ENCODE peak calls at places on chromosome 14, in ten cellular contexts. M is GM13976, H is cardiac fibroblast, V is Calu3, P is suprapubic skin, F is AG09319, Y is AG10803, G is activated B cell treated with CpG ODN at 0.5 μM for 24 hours, D is tibial artery, A is heart right ventricle. S is an unnamed sample.
A peak's percentile ranks its signal among the peaks of the same experiment; 100 is the strongest.

GRCh38 chr14:100589071-100589759 is 2.0 kb upstream of the BEGAIN start:
- DNase-seq in G (peak; percentile 6), H (no peak), D (no peak), F (no peak), P (peak; percentile 47), Y (no peak), A (no peak), V (no peak), M (no peak), S (no peak)

GRCh38 chr14:89524412-89524811 is 107.4 kb upstream of the FOXN3 start:
- DNase-seq in H (no peak), G (no peak), Y (no peak), A (no peak), F (no peak), D (no peak), M (no peak), P (no peak), V (no peak), S (no peak)

GRCh38 chr14:54138354-54139038 is 181.9 kb upstream of the BMP4 start:
- DNase-seq in G (no peak), D (no peak), P (no peak), Y (peak; percentile 19), M (no peak), F (no peak), V (no peak), H (no peak), A (no peak), S (no peak)

GRCh38 chr14:24911324-24912095 is 138.4 kb downstream of the STXBP6 start:
- DNase-seq in M (no peak), P (no peak), D (peak; percentile 52), H (peak; percentile 83), G (no peak), Y (peak; percentile 98), V (no peak), A (peak; percentile 13), F (peak; percentile 57), S (no peak)

GRCh38 chr14:31829256-31829923 is 247.7 kb upstream of the ARHGAP5 start:
- DNase-seq in M (no peak), G (no peak), D (no peak), V (no peak), A (no peak), P (no peak), H (peak; percentile 92), Y (peak; percentile 54), F (no peak), S (no peak)

GRCh38 chr14:71714225-71714624 is 218.0 kb upstream of the RGS6 start:
- DNase-seq in H (peak; percentile 98), M (no peak), F (peak; percentile 60), P (no peak), D (no peak), A (no peak), V (no peak), G (no peak), Y (peak; percentile 97), S (no peak)

GRCh38 chr14:89669209-89669608 is 252.2 kb upstream of the FOXN3 start:
- DNase-seq in V (no peak), Y (no peak), M (peak; percentile 23), G (no peak), H (no peak), A (peak; percentile 13), P (no peak), F (no peak), D (peak; percentile 25), S (no peak)

GRCh38 chr14:104373055-104373854 is 206.3 kb upstream of the C14orf180 start:
- DNase-seq in H (no peak), G (no peak), A (no peak), F (no peak), Y (no peak), V (no peak), M (no peak), P (no peak), D (no peak), S (no peak)

GRCh38 chr14:21191261-21191808 is 35.5 kb upstream of the OR5AU1 start:
- DNase-seq in V (no peak), M (no peak), G (no peak), H (no peak), F (no peak), P (no peak), D (no peak), Y (no peak), A (no peak), S (no peak)

GRCh38 chr14:91294153-91294552 is 49.6 kb upstream of the GPR68 start:
- DNase-seq in H (peak; percentile 7), G (no peak), Y (no peak), P (no peak), D (no peak), V (no peak), F (no peak), M (no peak), A (peak; percentile 34), S (no peak)

GRCh38 chr14:43141636-43142191 is 1365.4 kb downstream of the FSCB start:
- DNase-seq in F (no peak), D (no peak), V (no peak), P (no peak), M (no peak), H (no peak), A (no peak), G (no peak), Y (no peak), S (no peak)

GRCh38 chr14:26334288-26334687 is 263.5 kb downstream of the NOVA1 start:
- DNase-seq in F (no peak), H (no peak), V (no peak), Y (no peak), G (no peak), D (no peak), M (no peak), A (no peak), P (no peak), S (no peak)

GRCh38 chr14:100800041-100800440 is 25.9 kb upstream of the MEG3 start:
- DNase-seq in D (no peak), H (no peak), F (no peak), A (no peak), G (no peak), M (no peak), Y (no peak), P (no peak), V (no peak), S (no peak)

GRCh38 chr14:98069712-98070133 is 1202.3 kb downstream of the BCL11B start:
- DNase-seq in G (no peak), V (peak; percentile 19), A (no peak), H (peak; percentile 0), F (no peak), P (no peak), M (no peak), D (no peak), Y (peak; percentile 25), S (no peak)

GRCh38 chr14:34722723-34723545 is 8.5 kb upstream of the CFL2 start:
- DNase-seq in Y (peak; percentile 76), P (no peak), D (peak; percentile 38), F (no peak), M (peak; percentile 77), V (peak; percentile 37), G (no peak), H (peak; percentile 77), A (peak; percentile 38), S (peak; percentile 39)

GRCh38 chr14:69370061-69370460 is 28.0 kb downstream of the ERH start:
- DNase-seq in H (no peak), F (no peak), G (no peak), Y (no peak), M (no peak), P (no peak), D (no peak), V (no peak), A (no peak), S (no peak)

GRCh38 chr14:90607141-90607540 is 209.1 kb downstream of the TTC7B start:
- DNase-seq in M (no peak), H (no peak), A (no peak), F (no peak), V (no peak), Y (no peak), D (no peak), G (no peak), P (no peak), S (no peak)

GRCh38 chr14:65604946-65605345 is 192.4 kb downstream of the FUT8 start:
- DNase-seq in V (no peak), M (no peak), H (peak; percentile 28), Y (no peak), G (no peak), P (no peak), F (no peak), A (no peak), D (no peak), S (no peak)
- TF ChIP-seq CTCF in V (no peak), M (no peak), H (peak; percentile 17), Y (peak; percentile 39), G (no peak), P (no peak), F (peak; percentile 19), A (peak; percentile 12), D (no peak), S (no peak)

GRCh38 chr14:93048843-93049242 is 66.9 kb downstream of the ITPK1 start:
- DNase-seq in Y (no peak), F (no peak), D (no peak), A (no peak), G (no peak), H (no peak), P (no peak), M (no peak), V (no peak), S (no peak)

GRCh38 chr14:93050761-93051160 is 65.0 kb downstream of the ITPK1 start:
- DNase-seq in H (no peak), P (no peak), A (no peak), V (no peak), M (no peak), D (no peak), G (no peak), Y (no peak), F (no peak), S (no peak)

GRCh38 chr14:93049295-93049694 is 66.4 kb downstream of the ITPK1 start:
- DNase-seq in H (no peak), P (no peak), D (no peak), A (no peak), Y (no peak), V (no peak), G (no peak), F (no peak), M (no peak), S (no peak)

GRCh38 chr14:93051600-93052546 is 63.9 kb downstream of the ITPK1 start:
- DNase-seq in F (no peak), A (no peak), D (no peak), V (no peak), G (no peak), M (no peak), Y (no peak), H (no peak), P (no peak), S (no peak)

GRCh38 chr14:93049867-93050331 is 65.8 kb downstream of the ITPK1 start:
- DNase-seq in Y (no peak), H (no peak), V (no peak), G (no peak), D (no peak), F (no peak), P (no peak), A (no peak), M (no peak), S (peak; percentile 47)
- TF ChIP-seq CTCF in Y (no peak), H (no peak), V (no peak), G (no peak), D (peak; percentile 13), F (peak; percentile 21), P (no peak), A (peak; percentile 22), M (no peak), S (no peak)

GRCh38 chr14:52974406-52974805 is 23.6 kb upstream of the FERMT2 start:
- DNase-seq in F (peak; percentile 56), G (no peak), D (no peak), V (no peak), Y (no peak), A (no peak), M (no peak), P (no peak), H (peak; percentile 30), S (no peak)
- TF ChIP-seq CTCF in F (no peak), G (no peak), D (no peak), V (no peak), Y (no peak), A (no peak), M (no peak), P (no peak), H (no peak), S (no peak)

GRCh38 chr14:86865934-86866333 is 1127.0 kb downstream of the GALC start:
- DNase-seq in H (no peak), M (no peak), V (no peak), A (no peak), G (no peak), D (no peak), F (no peak), P (no peak), Y (no peak), S (no peak)
- TF ChIP-seq CTCF in H (no peak), M (no peak), V (no peak), A (no peak), G (no peak), D (no peak), F (no peak), P (no peak), Y (peak; percentile 10), S (no peak)